ENCODE peak calls at places on chromosomes 11 and 22, in five cellular contexts. I is nephron progenitor cell, O is right lobe of liver, U is epithelial cell of esophagus, L is mucosa of descending colon. J is an unnamed sample.

GRCh38 chr22:32339190-32340012 is 18.3 kb upstream of the RFPL3 start:
- DNase-seq in O (peak), L (no peak), I (no peak), U (no peak), J (no peak)

GRCh38 chr11:113048820-113049555 is 87.8 kb downstream of the NCAM1 start:
- DNase-seq in I (no peak), L (no peak), O (no peak), U (peak), J (no peak)

GRCh38 chr22:19663821-19664325 is 50.4 kb upstream of the SEPTIN5 start:
- DNase-seq in U (no peak), I (peak), O (no peak), L (no peak), J (no peak)

GRCh38 chr11:129423426-129423825 is 47.8 kb downstream of the BARX2 start:
- DNase-seq in L (no peak), U (no peak), I (no peak), O (no peak), J (no peak)

GRCh38 chr11:115333106-115333505 is 171.1 kb downstream of the CADM1 start:
- DNase-seq in O (no peak), I (no peak), L (no peak), U (peak), J (no peak)

GRCh38 chr11:9726313-9727022 is 62.6 kb downstream of the SWAP70 start:
- DNase-seq in I (no peak), U (peak), L (no peak), O (no peak), J (no peak)

GRCh38 chr11:8035225-8035846 is 45.7 kb upstream of the TUB start:
- DNase-seq in L (no peak), U (no peak), I (no peak), O (no peak), J (peak)

GRCh38 chr11:20035701-20036601 is 124.3 kb downstream of the DBX1 start:
- DNase-seq in U (peak), O (peak), I (no peak), L (no peak), J (no peak)

GRCh38 chr11:70862093-70862492 is 390.3 kb downstream of the SHANK2 start:
- DNase-seq in L (no peak), O (no peak), I (no peak), U (no peak), J (no peak)

GRCh38 chr11:65423516-65424199 is 1.1 kb downstream of the NEAT1 start:
- DNase-seq in L (peak), O (peak), I (no peak), U (peak), J (no peak)

GRCh38 chr11:15745266-15745665 is 611.1 kb downstream of the SOX6 start:
- DNase-seq in I (no peak), U (peak), O (no peak), L (no peak), J (no peak)

GRCh38 chr11:123569387-123569786 is 85.0 kb downstream of the SCN3B start:
- DNase-seq in U (no peak), L (no peak), I (no peak), O (no peak), J (no peak)

GRCh38 chr22:36541831-36542391 is 12.9 kb upstream of the EIF3D start:
- DNase-seq in U (peak), L (no peak), O (no peak), I (no peak), J (peak)

GRCh38 chr22:19984201-19984753 is 32.3 kb downstream of the ARVCF start:
- DNase-seq in U (peak), I (no peak), L (no peak), O (no peak), J (peak)

GRCh38 chr11:65391007-65391406 is 4.6 kb downstream of the FRMD8 start:
- DNase-seq in U (no peak), O (peak), L (no peak), I (no peak), J (no peak)

GRCh38 chr22:28799125-28799833 is 1.1 kb downstream of the XBP1 start:
- DNase-seq in O (no peak), U (peak), I (no peak), L (peak), J (no peak)

GRCh38 chr11:46001427-46002049 is 79.1 kb downstream of the LARGE2 start:
- DNase-seq in U (no peak), O (no peak), I (no peak), L (no peak), J (no peak)

GRCh38 chr11:69465236-69466000 is 16.0 kb upstream of the LINC01488 start:
- DNase-seq in I (no peak), O (no peak), L (peak), U (peak), J (peak)

GRCh38 chr11:36116161-36116560 is 172.3 kb downstream of the LDLRAD3 start:
- DNase-seq in I (no peak), O (no peak), U (no peak), L (no peak), J (no peak)

GRCh38 chr11:33835143-33835878 is 56.6 kb downstream of the LMO2 start:
- DNase-seq in U (peak), I (no peak), O (no peak), L (peak), J (no peak)

GRCh38 chr11:95089620-95090542 is at the start of gene ENDOD1:
- DNase-seq in U (peak), L (peak), I (peak), O (peak), J (peak)

GRCh38 chr11:130209128-130209932 is 49.7 kb downstream of the ST14 start:
- DNase-seq in U (peak), L (peak), I (no peak), O (peak), J (no peak)

GRCh38 chr11:33703771-33704170 is 3.1 kb upstream of the C11orf91 start:
- DNase-seq in U (peak), O (no peak), I (no peak), L (peak), J (peak)

GRCh38 chr22:19357270-19358105 is 66.0 kb upstream of the CLTCL1 start:
- DNase-seq in L (peak), I (no peak), O (no peak), U (no peak), J (no peak)

GRCh38 chr11:75189911-75190310 is 39.0 kb downstream of the SLCO2B1 start:
- DNase-seq in O (no peak), U (no peak), I (no peak), L (no peak), J (peak)

GRCh38 chr11:128941573-128942271 is 949 bp downstream of the TP53AIP1 start:
- DNase-seq in O (no peak), L (no peak), U (peak), I (no peak), J (no peak)

GRCh38 chr11:9155930-9156329 is 64.5 kb upstream of the SCUBE2 start:
- DNase-seq in I (no peak), O (no peak), U (no peak), L (no peak), J (no peak)

GRCh38 chr22:38882480-38882879 is 10.5 kb upstream of the CBX6 start:
- DNase-seq in I (no peak), U (no peak), O (no peak), L (no peak), J (no peak)

GRCh38 chr11:60193687-60194433 is 11.0 kb upstream of the MS4A6A start:
- DNase-seq in L (peak), U (peak), I (peak), O (peak), J (no peak)

GRCh38 chr11:61671527-61671926 is 8.7 kb upstream of the DAGLA start:
- DNase-seq in L (peak), O (no peak), I (no peak), U (peak), J (no peak)

GRCh38 chr11:3229673-3230630 is 2.3 kb downstream of the MRGPRE start:
- DNase-seq in O (no peak), I (no peak), U (no peak), L (no peak), J (no peak)

GRCh38 chr11:44658451-44658850 is 68.3 kb upstream of the TSPAN18 start:
- DNase-seq in O (no peak), U (peak), L (no peak), I (peak), J (no peak)

GRCh38 chr22:22721681-22722309 is 77.4 kb downstream of the GGTLC2 start:
- DNase-seq in O (no peak), I (no peak), L (no peak), U (peak), J (no peak)

GRCh38 chr11:112481431-112481830 is 220.8 kb upstream of the PLET1 start:
- DNase-seq in L (no peak), O (no peak), I (no peak), U (no peak), J (no peak)

GRCh38 chr11:117095301-117096139 is 2.7 kb downstream of the SIK3 start:
- DNase-seq in I (no peak), O (no peak), U (peak), L (peak), J (no peak)

GRCh38 chr11:125494987-125495725 is 909 bp downstream of the FEZ1 start:
- DNase-seq in U (peak), I (peak), O (no peak), L (peak), J (no peak)

GRCh38 chr22:35352214-35353111 is 28.4 kb upstream of the HMOX1 start:
- DNase-seq in L (peak), I (peak), O (peak), U (no peak), J (no peak)
- TF ChIP-seq CTCF in L (no peak), I (peak), O (peak), U (no peak), J (no peak)

GRCh38 chr22:29883045-29883830 is at the start of gene MTMR3:
- DNase-seq in I (peak), U (peak), O (peak), L (peak), J (peak)

GRCh38 chr22:29886601-29887000 is 3.6 kb downstream of the MTMR3 start:
- DNase-seq in L (no peak), O (no peak), U (no peak), I (no peak), J (no peak)

GRCh38 chr22:29882716-29883044 is 294 bp upstream of the MTMR3 start:
- DNase-seq in I (no peak), O (no peak), L (no peak), U (no peak), J (no peak)

GRCh38 chr22:29885610-29886009 is 2.6 kb downstream of the MTMR3 start:
- DNase-seq in I (no peak), O (no peak), U (peak), L (no peak), J (no peak)

DNA sequence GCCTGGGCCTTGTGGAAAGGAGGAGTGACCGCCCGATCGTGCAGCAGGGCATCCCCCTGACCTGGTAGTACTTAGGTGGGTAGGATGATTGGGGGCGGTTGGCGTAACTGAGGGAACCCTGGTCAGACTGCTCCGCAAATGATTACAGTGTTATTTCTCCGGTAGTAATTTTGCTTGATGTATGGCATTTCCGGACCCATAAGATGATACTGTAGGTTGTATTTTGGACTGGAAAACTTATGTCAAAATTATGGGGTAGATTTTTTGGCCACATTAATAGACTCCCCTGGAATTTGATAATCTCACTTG is 811 bp downstream of the MTMR3 start:
- DNase-seq in U (peak), I (no peak), L (no peak), O (no peak), J (no peak)
- TF ChIP-seq CTCF in U (no peak), I (no peak), L (no peak), O (no peak), J (no peak)

GRCh38 chr22:43209971-43210370 is 23.0 kb upstream of the TTLL12 start:
- DNase-seq in O (no peak), L (no peak), U (no peak), I (no peak), J (peak)

GRCh38 chr22:43211941-43212433 is 25.1 kb upstream of the TTLL12 start:
- DNase-seq in L (no peak), U (no peak), I (no peak), O (no peak), J (peak)

GRCh38 chr22:43212434-43212952 is 25.6 kb upstream of the TTLL12 start:
- DNase-seq in U (no peak), I (no peak), L (no peak), O (no peak), J (no peak)

GRCh38 chr22:43209523-43209890 is 22.6 kb upstream of the TTLL12 start:
- DNase-seq in O (no peak), I (no peak), L (no peak), U (no peak), J (peak)

GRCh38 chr22:43210631-43211515 is 23.9 kb upstream of the TTLL12 start:
- DNase-seq in L (no peak), O (no peak), I (no peak), U (no peak), J (peak)
- TF ChIP-seq CTCF in L (no peak), O (no peak), I (no peak), U (no peak), J (no peak)

GRCh38 chr11:77505956-77506355 is 32.1 kb upstream of the PAK1 start:
- DNase-seq in O (no peak), I (no peak), U (peak), L (no peak), J (no peak)

GRCh38 chr11:77506857-77507256 is 33.0 kb upstream of the PAK1 start:
- DNase-seq in L (peak), U (peak), I (no peak), O (no peak), J (no peak)

GRCh38 chr11:77512092-77512491 is 38.2 kb upstream of the PAK1 start:
- DNase-seq in L (no peak), U (no peak), O (no peak), I (no peak), J (no peak)

GRCh38 chr11:77510095-77510494 is 36.2 kb upstream of the PAK1 start:
- DNase-seq in L (no peak), O (no peak), I (no peak), U (peak), J (no peak)

DNA sequence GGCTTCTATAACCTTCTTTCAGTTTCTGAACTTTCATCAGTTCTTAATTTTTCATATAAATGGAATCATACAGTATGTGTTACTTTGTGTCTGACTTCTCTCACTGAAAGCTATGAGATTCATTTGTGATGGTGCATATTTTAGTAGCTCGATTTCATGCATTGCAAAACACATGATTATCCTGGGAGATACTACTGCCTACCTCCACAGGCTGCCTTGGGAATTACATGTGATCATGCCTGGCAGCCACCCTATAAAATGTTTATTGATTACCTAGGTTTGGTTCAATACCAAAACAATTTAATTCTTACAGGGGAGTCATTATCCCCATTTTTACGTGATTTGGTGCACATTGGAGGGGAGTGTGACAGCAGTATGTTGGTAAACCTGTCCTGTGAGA is 34.1 kb upstream of the PAK1 start:
- DNase-seq in I (no peak), L (no peak), O (no peak), U (no peak), J (no peak)
- TF ChIP-seq CTCF in I (no peak), L (no peak), O (peak), U (peak), J (no peak)

GRCh38 chr11:1826552-1827094 is 8.2 kb upstream of the SYT8 start:
- DNase-seq in O (no peak), L (peak), I (no peak), U (peak), J (peak)
- TF ChIP-seq CTCF in O (no peak), L (no peak), I (no peak), U (peak), J (peak)

DNA sequence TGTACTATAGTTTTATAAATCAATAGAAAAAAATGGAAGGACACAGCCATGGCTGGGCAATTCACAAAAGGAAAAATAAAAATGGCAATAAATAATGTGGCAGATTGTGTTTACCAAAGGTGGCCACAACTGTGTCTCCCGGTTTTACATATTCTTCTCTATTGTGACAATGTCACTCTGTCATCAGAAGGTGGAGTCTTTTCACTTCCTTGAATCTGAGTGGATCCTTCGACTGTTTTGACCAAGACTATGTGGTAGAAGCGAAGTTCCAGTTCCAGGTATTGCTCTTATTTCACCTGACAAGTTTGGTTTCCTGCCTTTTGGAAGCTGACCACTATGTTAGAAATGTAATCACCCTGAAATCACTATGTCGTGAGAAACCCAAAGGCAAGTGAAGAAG is 31.0 kb upstream of the HSD17B12 start:
- DNase-seq in O (no peak), U (no peak), L (no peak), I (no peak), J (no peak)
- TF ChIP-seq CTCF in O (no peak), U (no peak), L (no peak), I (no peak), J (no peak)

J was measured in chondrocyte.